ENCODE peak calls at places on chromosomes 7 and 10, in seven cellular contexts. M, E, A, X, Y, F and N are unnamed samples.

GRCh38 chr10:63166742-63167258 is 33.7 kb downstream of the NRBF2 start:
- DNase-seq in M (no peak), E (no peak), A (no peak), X (peak), Y (peak), F (peak), N (peak)

GRCh38 chr10:119408072-119408471 is 134.4 kb downstream of the RGS10 start:
- DNase-seq in M (no peak), E (no peak), A (no peak), X (no peak), Y (no peak), F (no peak), N (no peak)

GRCh38 chr10:600876-601275 is 88.6 kb downstream of the DIP2C start:
- DNase-seq in M (no peak), E (no peak), A (no peak), X (no peak), Y (no peak), F (peak), N (no peak)

GRCh38 chr7:127091620-127092019 is 161.1 kb downstream of the GRM8 start:
- DNase-seq in M (no peak), E (no peak), A (no peak), X (no peak), Y (no peak), F (no peak), N (no peak)

GRCh38 chr10:3486346-3487065 is 298.5 kb downstream of the KLF6 start:
- DNase-seq in M (no peak), E (no peak), A (no peak), X (peak), Y (no peak), F (peak), N (no peak)

GRCh38 chr10:53356616-53357349 is 584.2 kb upstream of the MBL2 start:
- DNase-seq in M (no peak), E (no peak), A (no peak), X (no peak), Y (no peak), F (no peak), N (no peak)

GRCh38 chr10:17673517-17674051 is 29.6 kb downstream of the STAM start:
- DNase-seq in M (no peak), E (no peak), A (no peak), X (peak), Y (no peak), F (no peak), N (no peak)

GRCh38 chr10:47402681-47403301 is 18.7 kb upstream of the ZNF488 start:
- DNase-seq in M (no peak), E (peak), A (no peak), X (peak), Y (no peak), F (no peak), N (peak)

GRCh38 chr7:116577320-116577871 is 52.6 kb downstream of the CAV1 start:
- DNase-seq in M (no peak), E (no peak), A (no peak), X (peak), Y (no peak), F (no peak), N (no peak)

GRCh38 chr10:103691723-103692380 is 163.5 kb downstream of the SH3PXD2A start:
- DNase-seq in M (no peak), E (no peak), A (peak), X (no peak), Y (no peak), F (no peak), N (no peak)

GRCh38 chr7:121595949-121596692 is 200.0 kb upstream of the FAM3C start:
- DNase-seq in M (no peak), E (no peak), A (no peak), X (no peak), Y (no peak), F (no peak), N (no peak)

GRCh38 chr10:101141622-101142532 is 10.8 kb downstream of the TLX1 start:
- DNase-seq in M (peak), E (peak), A (peak), X (peak), Y (peak), F (peak), N (no peak)